ENCODE peak calls at places on chromosome 22, in ten cellular contexts. E, O, K, Q, I, L, H, M, D and F are unnamed samples.

GRCh38 chr22:17774206-17774927 is at the start of gene BID:
- DNase-seq in I (peak; percentile 60), O (peak; percentile 68), D (no peak), Q (peak; percentile 66), H (peak; percentile 60), K (no peak), L (peak; percentile 53), M (no peak), E (peak; percentile 17), F (no peak)

GRCh38 chr22:44842417-44842816 is 90.0 kb downstream of the ARHGAP8 start:
- DNase-seq in O (no peak), Q (no peak), L (no peak), D (no peak), E (no peak), M (no peak), H (no peak), K (no peak), I (no peak), F (no peak)

GRCh38 chr22:24162377-24162927 is 18.8 kb upstream of the SUSD2 start:
- DNase-seq in O (no peak), M (no peak), H (no peak), D (no peak), I (no peak), L (no peak), Q (no peak), E (no peak), K (no peak), F (no peak)

GRCh38 chr22:19720150-19720827 is 3.0 kb upstream of the GP1BB start:
- DNase-seq in E (no peak), D (no peak), M (no peak), H (peak; percentile 9), I (no peak), Q (no peak), L (no peak), K (peak; percentile 17), O (no peak), F (no peak)

GRCh38 chr22:44098021-44098739 is 74.1 kb downstream of the PARVB start:
- DNase-seq in K (no peak), H (no peak), D (no peak), O (no peak), Q (no peak), M (no peak), I (no peak), L (no peak), E (no peak), F (no peak)

GRCh38 chr22:25966448-25966913 is 202.8 kb upstream of the SEZ6L start:
- DNase-seq in K (no peak), D (no peak), I (no peak), L (no peak), H (no peak), O (no peak), M (no peak), E (no peak), Q (peak; percentile 41), F (no peak)

GRCh38 chr22:27337676-27338075 is 463.9 kb downstream of the MN1 start:
- DNase-seq in E (no peak), O (no peak), K (no peak), H (no peak), M (no peak), D (no peak), I (no peak), L (no peak), Q (no peak), F (no peak)

GRCh38 chr22:23054531-23055257 is 15.6 kb upstream of the GNAZ start:
- DNase-seq in E (no peak), M (no peak), H (no peak), D (no peak), I (peak; percentile 35), O (no peak), K (no peak), L (no peak), Q (no peak), F (no peak)

GRCh38 chr22:45083659-45084305 is 74.0 kb upstream of the PHF21B start:
- DNase-seq in I (no peak), E (peak; percentile 81), D (no peak), H (no peak), M (no peak), Q (no peak), K (no peak), O (no peak), L (no peak), F (no peak)

GRCh38 chr22:23216331-23217170 is 36.2 kb downstream of the BCR start:
- DNase-seq in D (no peak), L (no peak), K (no peak), O (no peak), H (no peak), I (no peak), Q (no peak), M (no peak), E (no peak), F (no peak)

DNA sequence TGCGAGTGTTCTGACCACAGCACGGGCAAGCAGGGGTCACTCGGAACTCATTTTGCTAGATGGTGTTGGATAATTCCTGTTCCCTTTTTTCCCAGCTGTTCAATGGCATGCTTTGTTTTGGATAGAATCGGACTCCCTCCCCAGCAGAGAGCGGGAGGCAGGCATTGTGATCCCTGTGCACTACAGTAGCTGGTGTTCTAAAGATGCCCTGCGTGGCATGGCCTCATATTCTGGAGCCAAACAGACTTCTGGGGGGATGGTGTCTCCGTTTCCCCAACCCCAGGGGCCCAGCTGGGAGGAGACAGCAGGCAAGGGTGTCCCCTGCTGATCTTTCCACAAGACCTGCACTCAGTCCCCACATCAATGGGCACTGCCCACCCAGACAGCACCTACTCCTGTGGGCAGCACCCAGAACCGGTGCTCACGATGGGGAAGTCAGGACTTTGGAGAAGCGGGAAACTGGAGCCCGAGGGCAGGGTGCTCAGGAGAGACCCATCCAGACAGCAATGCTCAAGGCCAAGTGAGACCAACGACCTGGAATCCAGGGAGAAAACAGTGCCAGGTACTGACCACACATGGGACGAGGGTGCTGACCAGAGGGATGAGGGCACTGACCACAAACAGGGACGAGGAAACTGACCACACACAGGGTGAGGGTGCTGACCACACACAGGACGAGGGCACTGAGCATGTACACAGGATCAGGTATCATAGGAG is 934.9 kb downstream of the BRD1 start:
- DNase-seq in I (no peak), O (no peak), Q (no peak), L (no peak), M (no peak), H (no peak), D (no peak), K (no peak), E (no peak), F (no peak)
- H3K27ac ChIP-seq in I (no peak overlapping the region), O (no peak overlapping the region), Q (no peak overlapping the region), L (no peak overlapping the region), M (no peak overlapping the region), H (no peak overlapping the region), D (no peak overlapping the region), K (no peak overlapping the region), E (no peak overlapping the region), F (no peak overlapping the region)

GRCh38 chr22:39556970-39557811 is 13.4 kb upstream of the CACNA1I start:
- DNase-seq in I (no peak), K (no peak), M (no peak), Q (peak; percentile 75), L (peak; percentile 56), O (no peak), H (no peak), D (no peak), E (peak; percentile 7), F (no peak)
- H3K4me3 ChIP-seq in I (peak overlapping the region; percentile 32), K (peak overlapping the region; percentile 36), M (no peak overlapping the region), Q (peak overlapping the region; percentile 53), L (peak overlapping the region; percentile 24), O (peak overlapping the region; percentile 50), H (peak overlapping the region; percentile 28), D (peak overlapping the region; percentile 58), E (no peak overlapping the region), F (no peak overlapping the region)

GRCh38 chr22:50729391-50730012 is 8.5 kb upstream of the ACR start:
- DNase-seq in H (no peak), M (no peak), L (no peak), I (no peak), O (peak; percentile 9), E (no peak), Q (no peak), D (no peak), K (peak; percentile 14), F (peak; percentile 37)

GRCh38 chr22:50727678-50728522 is 10.1 kb upstream of the ACR start:
- DNase-seq in K (peak; percentile 11), H (no peak), D (no peak), L (no peak), E (no peak), I (no peak), Q (no peak), O (peak; percentile 9), M (no peak), F (peak; percentile 28)

GRCh38 chr22:50730013-50730891 is 7.8 kb upstream of the ACR start:
- DNase-seq in D (no peak), M (no peak), H (no peak), I (no peak), K (peak; percentile 27), L (no peak), O (peak; percentile 15), Q (no peak), E (no peak), F (peak; percentile 49)

GRCh38 chr22:50726643-50727340 is 11.2 kb upstream of the ACR start:
- DNase-seq in H (no peak), E (no peak), L (no peak), K (peak; percentile 8), D (no peak), I (no peak), O (peak; percentile 2), M (no peak), Q (no peak), F (no peak)

GRCh38 chr22:50728523-50728931 is 9.5 kb upstream of the ACR start:
- DNase-seq in D (no peak), O (peak; percentile 12), M (no peak), Q (no peak), H (no peak), K (peak; percentile 12), I (no peak), E (no peak), L (no peak), F (peak; percentile 51)
- H3K27ac ChIP-seq in D (no peak overlapping the region), O (peak overlapping the region; percentile 35), M (no peak overlapping the region), Q (no peak overlapping the region), H (no peak overlapping the region), K (no peak overlapping the region), I (no peak overlapping the region), E (no peak overlapping the region), L (no peak overlapping the region), F (no peak overlapping the region)

GRCh38 chr22:50486561-50487289 is at the start of gene MIOX:
- DNase-seq in E (no peak), K (peak; percentile 49), Q (no peak), D (no peak), M (no peak), H (no peak), I (no peak), O (no peak), L (no peak), F (no peak)

GRCh38 chr22:50483977-50484853 is 2.4 kb upstream of the MIOX start:
- DNase-seq in Q (no peak), D (no peak), H (no peak), M (no peak), E (no peak), L (no peak), O (no peak), I (peak; percentile 90), K (peak; percentile 91), F (no peak)

GRCh38 chr22:50487290-50488005 is 789 bp downstream of the MIOX start:
- DNase-seq in D (no peak), O (no peak), H (no peak), I (no peak), Q (no peak), L (no peak), K (peak; percentile 37), M (no peak), E (no peak), F (no peak)

GRCh38 chr22:50483556-50483955 is 2.2 kb downstream of the ADM2 start:
- DNase-seq in O (no peak), Q (no peak), D (no peak), M (no peak), I (no peak), E (no peak), K (peak; percentile 63), L (no peak), H (no peak), F (no peak)

GRCh38 chr22:50485221-50486131 is 1.2 kb upstream of the MIOX start:
- DNase-seq in I (peak; percentile 86), H (no peak), O (no peak), L (no peak), Q (no peak), E (no peak), M (no peak), K (peak; percentile 97), D (no peak), F (no peak)
- H3K4me3 ChIP-seq in I (no peak overlapping the region), H (no peak overlapping the region), O (no peak overlapping the region), L (no peak overlapping the region), Q (no peak overlapping the region), E (no peak overlapping the region), M (no peak overlapping the region), K (no peak overlapping the region), D (no peak overlapping the region), F (no peak overlapping the region)